ENCODE peak calls at places on chromosomes 3 and 15, in eight cellular contexts. P, U, V, B, W, A, F and Y are unnamed samples.

GRCh38 chr3:64518950-64519349 is 168.8 kb downstream of the ADAMTS9 start:
- DNase-seq in P (no peak), U (no peak), V (no peak), B (no peak), W (no peak), A (no peak), F (no peak), Y (no peak)

GRCh38 chr15:76185716-76186115 is 125.6 kb downstream of the ETFA start:
- DNase-seq in P (no peak), U (no peak), V (peak; percentile 67), B (no peak), W (no peak), A (peak; percentile 81), F (no peak), Y (no peak)

GRCh38 chr3:10437995-10438901 is 67.1 kb downstream of the ATP2B2 start:
- DNase-seq in P (no peak), U (no peak), V (no peak), B (no peak), W (peak; percentile 24), A (no peak), F (no peak), Y (no peak)

GRCh38 chr3:106688463-106688862 is 688.8 kb upstream of the CCDC54 start:
- DNase-seq in P (no peak), U (no peak), V (peak; percentile 10), B (no peak), W (no peak), A (no peak), F (no peak), Y (no peak)

GRCh38 chr15:70023064-70023768 is 74.5 kb downstream of the TLE3 start:
- DNase-seq in P (peak; percentile 38), U (no peak), V (no peak), B (no peak), W (peak; percentile 39), A (no peak), F (peak; percentile 24), Y (no peak)

GRCh38 chr3:141235661-141236171 is 4.1 kb downstream of the PXYLP1 start:
- DNase-seq in P (no peak), U (no peak), V (no peak), B (no peak), W (peak; percentile 74), A (peak; percentile 44), F (no peak), Y (no peak)

GRCh38 chr3:23219552-23219951 is 16.4 kb downstream of the UBE2E2 start:
- DNase-seq in P (no peak), U (no peak), V (no peak), B (no peak), W (no peak), A (no peak), F (no peak), Y (no peak)

GRCh38 chr3:55329849-55330248 is 157.3 kb downstream of the WNT5A start:
- DNase-seq in P (no peak), U (no peak), V (no peak), B (no peak), W (no peak), A (no peak), F (no peak), Y (no peak)

GRCh38 chr3:133115178-133115577 is 77.0 kb downstream of the TMEM108 start:
- DNase-seq in P (no peak), U (no peak), V (no peak), B (no peak), W (no peak), A (no peak), F (no peak), Y (no peak)

DNA sequence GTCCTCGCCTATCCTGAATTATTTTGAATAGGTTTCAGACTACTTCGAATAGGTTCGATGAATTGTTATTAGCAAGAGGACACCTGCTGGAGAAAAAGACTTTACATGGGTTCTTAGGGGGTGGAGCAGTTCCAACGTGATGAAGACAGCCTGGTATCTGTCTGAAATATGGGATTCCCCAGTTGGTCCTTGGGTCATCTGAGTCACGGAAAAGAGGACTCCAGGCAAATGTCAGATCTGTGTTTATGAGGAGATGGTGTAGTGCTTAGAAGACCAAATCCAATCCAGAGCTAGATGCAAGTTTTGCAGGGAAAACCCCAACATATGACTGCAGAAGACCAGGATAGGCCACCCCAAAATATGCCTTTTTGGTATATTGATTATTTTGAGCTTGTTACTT is 98.9 kb upstream of the IGSF10 start:
- DNase-seq in P (no peak), U (no peak), V (no peak), B (no peak), W (no peak), A (no peak), F (no peak), Y (no peak)
- H3K27me3 ChIP-seq in P (no peaks in the 10 kb centered on the region), U (no peaks in the 10 kb centered on the region), V (no peaks in the 10 kb centered on the region), B (no peaks in the 10 kb centered on the region), W (no peaks in the 10 kb centered on the region), A (no peaks in the 10 kb centered on the region), F (no peaks in the 10 kb centered on the region), Y (no peaks in the 10 kb centered on the region)

GRCh38 chr15:40918146-40918798 is 10.9 kb upstream of the DLL4 start:
- DNase-seq in P (no peak), U (peak; percentile 56), V (no peak), B (no peak), W (no peak), A (no peak), F (no peak), Y (no peak)

GRCh38 chr15:40915106-40915661 is 14.0 kb upstream of the DLL4 start:
- DNase-seq in P (no peak), U (no peak), V (no peak), B (no peak), W (no peak), A (no peak), F (no peak), Y (no peak)

GRCh38 chr15:40915679-40916078 is 13.5 kb upstream of the DLL4 start:
- DNase-seq in P (no peak), U (no peak), V (no peak), B (no peak), W (no peak), A (no peak), F (no peak), Y (no peak)

GRCh38 chr15:40918799-40919392 is 10.2 kb upstream of the DLL4 start:
- DNase-seq in P (no peak), U (no peak), V (no peak), B (no peak), W (no peak), A (no peak), F (no peak), Y (no peak)

DNA sequence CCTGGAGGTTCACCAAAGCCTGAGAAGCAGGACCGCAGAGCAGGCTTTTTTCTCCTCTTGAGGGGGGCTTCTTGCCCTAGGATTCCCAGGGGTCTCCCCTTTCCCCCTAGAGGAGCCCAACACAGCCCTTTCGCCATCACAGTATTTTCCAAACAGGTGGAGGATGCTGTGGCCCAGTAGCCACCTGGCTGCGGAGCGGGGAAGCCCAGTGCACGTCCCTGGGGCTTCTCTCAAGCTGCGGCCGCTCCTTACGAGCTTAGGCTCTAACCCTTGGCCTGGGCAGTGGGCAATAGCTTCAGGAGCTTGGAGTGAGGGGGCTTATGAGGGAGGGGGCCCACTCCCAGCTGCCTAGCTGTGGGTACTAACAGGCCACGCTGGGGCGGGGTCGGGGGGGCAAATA is 11.6 kb upstream of the DLL4 start:
- DNase-seq in P (no peak), U (no peak), V (peak; percentile 49), B (no peak), W (no peak), A (peak; percentile 51), F (no peak), Y (no peak)
- H3K4me3 ChIP-seq in P (no peak overlapping the region), U (no peak overlapping the region), V (no peak overlapping the region), B (no peak overlapping the region), W (no peak overlapping the region), A (no peak overlapping the region), F (no peak overlapping the region), Y (no peak overlapping the region)

GRCh38 chr3:11632564-11632963 is 11.2 kb downstream of the VGLL4 start:
- DNase-seq in P (no peak), U (no peak), V (no peak), B (no peak), W (no peak), A (no peak), F (no peak), Y (no peak)

GRCh38 chr3:11634974-11635612 is 8.6 kb downstream of the VGLL4 start:
- DNase-seq in P (no peak), U (no peak), V (no peak), B (no peak), W (no peak), A (no peak), F (no peak), Y (no peak)

GRCh38 chr3:11635671-11636371 is 7.9 kb downstream of the VGLL4 start:
- DNase-seq in P (no peak), U (no peak), V (no peak), B (no peak), W (no peak), A (no peak), F (no peak), Y (no peak)

GRCh38 chr3:11632966-11633365 is 10.7 kb downstream of the VGLL4 start:
- DNase-seq in P (no peak), U (no peak), V (no peak), B (no peak), W (no peak), A (no peak), F (no peak), Y (no peak)

GRCh38 chr3:11634081-11634635 is 9.6 kb downstream of the VGLL4 start:
- DNase-seq in P (peak; percentile 34), U (no peak), V (no peak), B (no peak), W (no peak), A (no peak), F (no peak), Y (no peak)
- H3K4me1 ChIP-seq in P (peaks cover 59% of the 10 kb centered on the region), U (peaks cover 47% of the 10 kb centered on the region), V (peaks cover 40% of the 10 kb centered on the region), B (peaks cover 92% of the 10 kb centered on the region), W (no peaks in the 10 kb centered on the region), A (peaks cover 51% of the 10 kb centered on the region), F (peaks cover 34% of the 10 kb centered on the region), Y (peaks cover 51% of the 10 kb centered on the region)

GRCh38 chr15:89389841-89390603 is 55.4 kb upstream of the POLG start:
- DNase-seq in P (no peak), U (no peak), V (peak; percentile 63), B (no peak), W (no peak), A (no peak), F (no peak), Y (no peak)

GRCh38 chr15:89395996-89396395 is 61.4 kb upstream of the POLG start:
- DNase-seq in P (no peak), U (no peak), V (no peak), B (no peak), W (peak; percentile 27), A (no peak), F (no peak), Y (no peak)

GRCh38 chr15:89387140-89387903 is 52.7 kb upstream of the POLG start:
- DNase-seq in P (no peak), U (no peak), V (no peak), B (no peak), W (no peak), A (no peak), F (no peak), Y (no peak)

GRCh38 chr15:89395461-89395875 is 60.8 kb upstream of the POLG start:
- DNase-seq in P (no peak), U (no peak), V (no peak), B (no peak), W (peak; percentile 11), A (no peak), F (no peak), Y (no peak)

DNA sequence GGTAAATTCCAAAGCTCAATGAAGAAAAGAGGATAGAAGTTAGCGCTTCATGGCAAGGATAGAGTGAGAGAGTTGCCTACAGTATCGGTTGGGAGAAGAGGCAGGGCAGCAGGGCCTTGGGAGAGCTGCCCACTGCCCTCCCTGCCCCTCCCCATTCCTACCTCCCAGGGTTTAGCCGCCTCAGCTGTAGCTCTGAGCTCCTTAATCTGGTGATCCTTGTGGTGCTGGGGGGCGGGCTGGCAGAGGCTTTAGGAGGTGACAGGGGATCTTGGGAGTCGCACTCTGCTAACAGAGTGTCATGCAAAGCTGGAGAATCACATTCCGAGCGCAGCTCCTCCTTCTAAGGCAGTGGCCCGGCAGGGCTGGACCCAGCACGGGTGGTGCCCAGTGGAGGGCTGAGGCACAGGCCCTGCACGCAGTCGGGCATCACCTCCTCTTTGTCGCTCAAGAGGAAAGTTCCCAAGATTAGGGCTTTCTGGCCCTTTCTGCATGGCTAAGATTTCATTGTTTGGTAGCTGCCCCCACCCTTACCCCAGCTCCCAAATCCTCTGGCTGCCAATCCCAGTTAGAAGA is 57.1 kb upstream of the POLG start:
- DNase-seq in P (no peak), U (no peak), V (peak; percentile 90), B (no peak), W (no peak), A (no peak), F (no peak), Y (no peak)
- H3K27me3 ChIP-seq in P (no peaks in the 10 kb centered on the region), U (peaks cover 72% of the 10 kb centered on the region), V (peaks cover 100% of the 10 kb centered on the region), B (peaks cover 4% of the 10 kb centered on the region), W (no peaks in the 10 kb centered on the region), A (peaks cover 100% of the 10 kb centered on the region), F (no peaks in the 10 kb centered on the region), Y (peaks cover 36% of the 10 kb centered on the region)